ENCODE peak calls at places on chromosomes 4 and X, in eight cellular contexts. One of them, this sample, is unnamed.

GRCh38 chrX:56789518-56790070 is 60.6 kb downstream of the NBDY start:
- DNase-seq in activated CD8-positive, alpha-beta T cell treated with anti-CD3 and anti-CD28 coated beads for 36 hours: no peak
- DNase-seq in NCI-H510A treated with DMSO at 0.1 percent for 48 hours: no peak
- DNase-seq in Peyer's patch: peak
- DNase-seq in fibroblast of lung: no peak
- DNase-seq in tibial artery: no peak
- DNase-seq in GDM1: no peak
- DNase-seq in head of caudate nucleus: no peak
- DNase-seq in this sample: no peak

GRCh38 chrX:23515028-23515427 is 152.3 kb upstream of the PRDX4 start:
- DNase-seq in activated CD8-positive, alpha-beta T cell treated with anti-CD3 and anti-CD28 coated beads for 36 hours: no peak
- DNase-seq in GDM1: no peak
- DNase-seq in Peyer's patch: no peak
- DNase-seq in fibroblast of lung: no peak
- DNase-seq in tibial artery: no peak
- DNase-seq in NCI-H510A treated with DMSO at 0.1 percent for 48 hours: no peak
- DNase-seq in head of caudate nucleus: no peak
- DNase-seq in this sample: no peak

GRCh38 chrX:9647475-9647874 is 118.2 kb downstream of the GPR143 start:
- DNase-seq in activated CD8-positive, alpha-beta T cell treated with anti-CD3 and anti-CD28 coated beads for 36 hours: no peak
- DNase-seq in GDM1: no peak
- DNase-seq in Peyer's patch: no peak
- DNase-seq in fibroblast of lung: no peak
- DNase-seq in head of caudate nucleus: no peak
- DNase-seq in NCI-H510A treated with DMSO at 0.1 percent for 48 hours: no peak
- DNase-seq in tibial artery: no peak
- DNase-seq in this sample: no peak

GRCh38 chr4:123699823-123700822 is 303.5 kb downstream of the SPRY1 start:
- DNase-seq in head of caudate nucleus: peak
- DNase-seq in NCI-H510A treated with DMSO at 0.1 percent for 48 hours: no peak
- DNase-seq in activated CD8-positive, alpha-beta T cell treated with anti-CD3 and anti-CD28 coated beads for 36 hours: no peak
- DNase-seq in GDM1: no peak
- DNase-seq in Peyer's patch: no peak
- DNase-seq in tibial artery: no peak
- DNase-seq in fibroblast of lung: peak
- DNase-seq in this sample: no peak

GRCh38 chr4:186942745-186943606 is 219.3 kb upstream of the FAT1 start:
- DNase-seq in head of caudate nucleus: no peak
- DNase-seq in Peyer's patch: no peak
- DNase-seq in NCI-H510A treated with DMSO at 0.1 percent for 48 hours: no peak
- DNase-seq in activated CD8-positive, alpha-beta T cell treated with anti-CD3 and anti-CD28 coated beads for 36 hours: no peak
- DNase-seq in GDM1: no peak
- DNase-seq in fibroblast of lung: peak
- DNase-seq in tibial artery: no peak
- DNase-seq in this sample: no peak

GRCh38 chr4:186688150-186688943 is 35.3 kb downstream of the FAT1 start:
- DNase-seq in GDM1: no peak
- DNase-seq in NCI-H510A treated with DMSO at 0.1 percent for 48 hours: peak
- DNase-seq in head of caudate nucleus: no peak
- DNase-seq in Peyer's patch: no peak
- DNase-seq in fibroblast of lung: no peak
- DNase-seq in activated CD8-positive, alpha-beta T cell treated with anti-CD3 and anti-CD28 coated beads for 36 hours: no peak
- DNase-seq in tibial artery: no peak
- DNase-seq in this sample: no peak

GRCh38 chr4:165016971-165017370 is 14.8 kb upstream of the TRIM60 start:
- DNase-seq in fibroblast of lung: no peak
- DNase-seq in tibial artery: no peak
- DNase-seq in GDM1: no peak
- DNase-seq in head of caudate nucleus: no peak
- DNase-seq in activated CD8-positive, alpha-beta T cell treated with anti-CD3 and anti-CD28 coated beads for 36 hours: no peak
- DNase-seq in Peyer's patch: no peak
- DNase-seq in NCI-H510A treated with DMSO at 0.1 percent for 48 hours: no peak
- DNase-seq in this sample: no peak

GRCh38 chrX:41014776-41015175 is 70.5 kb upstream of the USP9X start:
- DNase-seq in GDM1: no peak
- DNase-seq in head of caudate nucleus: no peak
- DNase-seq in NCI-H510A treated with DMSO at 0.1 percent for 48 hours: no peak
- DNase-seq in activated CD8-positive, alpha-beta T cell treated with anti-CD3 and anti-CD28 coated beads for 36 hours: peak
- DNase-seq in fibroblast of lung: peak
- DNase-seq in tibial artery: no peak
- DNase-seq in Peyer's patch: no peak
- DNase-seq in this sample: no peak

GRCh38 chrX:80755174-80755573 is 54.5 kb downstream of the BRWD3 start:
- DNase-seq in activated CD8-positive, alpha-beta T cell treated with anti-CD3 and anti-CD28 coated beads for 36 hours: no peak
- DNase-seq in NCI-H510A treated with DMSO at 0.1 percent for 48 hours: no peak
- DNase-seq in head of caudate nucleus: no peak
- DNase-seq in GDM1: no peak
- DNase-seq in tibial artery: no peak
- DNase-seq in Peyer's patch: no peak
- DNase-seq in fibroblast of lung: no peak
- DNase-seq in this sample: no peak

GRCh38 chr4:66160606-66161005 is 490.3 kb upstream of the EPHA5 start:
- DNase-seq in head of caudate nucleus: no peak
- DNase-seq in Peyer's patch: no peak
- DNase-seq in fibroblast of lung: peak
- DNase-seq in tibial artery: no peak
- DNase-seq in GDM1: no peak
- DNase-seq in activated CD8-positive, alpha-beta T cell treated with anti-CD3 and anti-CD28 coated beads for 36 hours: no peak
- DNase-seq in NCI-H510A treated with DMSO at 0.1 percent for 48 hours: no peak
- DNase-seq in this sample: no peak

GRCh38 chrX:41561045-41561444 is 113.9 kb downstream of the NYX start:
- DNase-seq in activated CD8-positive, alpha-beta T cell treated with anti-CD3 and anti-CD28 coated beads for 36 hours: peak
- DNase-seq in GDM1: no peak
- DNase-seq in Peyer's patch: no peak
- DNase-seq in head of caudate nucleus: no peak
- DNase-seq in NCI-H510A treated with DMSO at 0.1 percent for 48 hours: no peak
- DNase-seq in tibial artery: peak
- DNase-seq in fibroblast of lung: peak
- DNase-seq in this sample: peak

GRCh38 chr4:101044766-101045165 is 302.6 kb downstream of the PPP3CA start:
- DNase-seq in activated CD8-positive, alpha-beta T cell treated with anti-CD3 and anti-CD28 coated beads for 36 hours: no peak
- DNase-seq in head of caudate nucleus: no peak
- DNase-seq in tibial artery: no peak
- DNase-seq in fibroblast of lung: no peak
- DNase-seq in Peyer's patch: no peak
- DNase-seq in NCI-H510A treated with DMSO at 0.1 percent for 48 hours: no peak
- DNase-seq in GDM1: no peak
- DNase-seq in this sample: no peak

GRCh38 chr4:125765936-125766335 is 451.2 kb downstream of the FAT4 start:
- DNase-seq in activated CD8-positive, alpha-beta T cell treated with anti-CD3 and anti-CD28 coated beads for 36 hours: no peak
- DNase-seq in NCI-H510A treated with DMSO at 0.1 percent for 48 hours: no peak
- DNase-seq in fibroblast of lung: peak
- DNase-seq in Peyer's patch: no peak
- DNase-seq in tibial artery: no peak
- DNase-seq in head of caudate nucleus: no peak
- DNase-seq in GDM1: no peak
- DNase-seq in this sample: no peak

GRCh38 chr4:10180927-10181744 is 64.5 kb upstream of the WDR1 start:
- DNase-seq in GDM1: peak
- DNase-seq in activated CD8-positive, alpha-beta T cell treated with anti-CD3 and anti-CD28 coated beads for 36 hours: peak
- DNase-seq in tibial artery: no peak
- DNase-seq in NCI-H510A treated with DMSO at 0.1 percent for 48 hours: no peak
- DNase-seq in head of caudate nucleus: no peak
- DNase-seq in fibroblast of lung: peak
- DNase-seq in Peyer's patch: no peak
- DNase-seq in this sample: peak

This sample was measured in AML-193.